ENCODE peak calls at places on chromosomes 6 and 20, in four cellular contexts. One of them, this sample, is unnamed.
A peak's percentile ranks its signal among the peaks of the same experiment; 100 is the strongest.

GRCh38 chr6:125804264-125804663 is 13.5 kb downstream of the NCOA7 start:
- DNase-seq in HL-60: no peak
- DNase-seq in GM12878: peak; percentile 61
- DNase-seq in HCT116: no peak
- DNase-seq in this sample: no peak

GRCh38 chr20:51579137-51579536 is 36.6 kb upstream of the NFATC2 start:
- DNase-seq in GM12878: no peak
- DNase-seq in HCT116: no peak
- DNase-seq in HL-60: no peak
- DNase-seq in this sample: no peak

GRCh38 chr6:8085053-8085511 is 17.3 kb downstream of the EEF1E1 start:
- DNase-seq in HL-60: peak; percentile 47
- DNase-seq in HCT116: peak; percentile 88
- DNase-seq in GM12878: no peak
- DNase-seq in this sample: peak; percentile 97

GRCh38 chr6:160057080-160057479 is 64.5 kb upstream of the SLC22A1 start:
- DNase-seq in HL-60: no peak
- DNase-seq in GM12878: no peak
- DNase-seq in HCT116: no peak
- DNase-seq in this sample: no peak

GRCh38 chr20:58603656-58604184 is 47.4 kb upstream of the STX16 start:
- DNase-seq in HL-60: no peak
- DNase-seq in GM12878: no peak
- DNase-seq in HCT116: no peak
- DNase-seq in this sample: no peak

GRCh38 chr20:61316351-61316750 is 64.3 kb downstream of the CDH4 start:
- DNase-seq in GM12878: no peak
- DNase-seq in HCT116: no peak
- DNase-seq in HL-60: no peak
- DNase-seq in this sample: no peak

GRCh38 chr6:127201321-127201720 is 65.3 kb upstream of the RNF146 start:
- DNase-seq in HL-60: no peak
- DNase-seq in HCT116: no peak
- DNase-seq in GM12878: no peak
- DNase-seq in this sample: no peak

GRCh38 chr6:113651120-113651519 is 206.0 kb upstream of the MARCKS start:
- DNase-seq in HCT116: no peak
- DNase-seq in HL-60: no peak
- DNase-seq in GM12878: no peak
- DNase-seq in this sample: no peak

GRCh38 chr6:44533221-44533820 is 145.8 kb downstream of the CDC5L start:
- DNase-seq in HL-60: no peak
- DNase-seq in HCT116: no peak
- DNase-seq in GM12878: no peak
- DNase-seq in this sample: no peak

GRCh38 chr6:100228437-100229424 is 234.7 kb upstream of the MCHR2 start:
- DNase-seq in GM12878: peak; percentile 37
- DNase-seq in HCT116: peak; percentile 69
- DNase-seq in HL-60: no peak
- DNase-seq in this sample: peak; percentile 54

GRCh38 chr6:33752139-33753015 is 5.7 kb upstream of the IP6K3 start:
- DNase-seq in HCT116: no peak
- DNase-seq in HL-60: no peak
- DNase-seq in GM12878: no peak
- DNase-seq in this sample: no peak

GRCh38 chr6:154361476-154361875 is 4.9 kb upstream of the IPCEF1 start:
- DNase-seq in GM12878: no peak
- DNase-seq in HCT116: no peak
- DNase-seq in HL-60: no peak
- DNase-seq in this sample: no peak

GRCh38 chr6:130602151-130602770 is 224.9 kb upstream of the SMLR1 start:
- DNase-seq in GM12878: no peak
- DNase-seq in HL-60: no peak
- DNase-seq in HCT116: peak; percentile 94
- DNase-seq in this sample: no peak

GRCh38 chr6:293185-294174 is 1.2 kb downstream of the DUSP22 start:
- DNase-seq in GM12878: no peak
- DNase-seq in HL-60: no peak
- DNase-seq in HCT116: no peak
- DNase-seq in this sample: no peak

GRCh38 chr6:34045698-34046097 is 100.2 kb downstream of the GRM4 start:
- DNase-seq in HL-60: no peak
- DNase-seq in HCT116: no peak
- DNase-seq in GM12878: no peak
- DNase-seq in this sample: no peak

GRCh38 chr6:7732219-7732618 is 6.3 kb downstream of the BMP6 start:
- DNase-seq in HCT116: no peak
- DNase-seq in GM12878: no peak
- DNase-seq in HL-60: no peak
- DNase-seq in this sample: no peak

GRCh38 chr6:52724041-52724405 is 39.3 kb downstream of the GSTA2 start:
- DNase-seq in GM12878: no peak
- DNase-seq in HL-60: no peak
- DNase-seq in HCT116: no peak
- DNase-seq in this sample: no peak

GRCh38 chr6:131807644-131808459 is at the start of gene ENPP1:
- DNase-seq in HL-60: no peak
- DNase-seq in HCT116: peak; percentile 21
- DNase-seq in GM12878: no peak
- DNase-seq in this sample: peak; percentile 71

GRCh38 chr6:16585805-16586204 is 175.5 kb downstream of the ATXN1 start:
- DNase-seq in GM12878: no peak
- DNase-seq in HL-60: peak; percentile 75
- DNase-seq in HCT116: no peak
- DNase-seq in this sample: no peak

GRCh38 chr20:59428006-59428405 is 127.6 kb downstream of the EDN3 start:
- DNase-seq in HL-60: no peak
- DNase-seq in GM12878: no peak
- DNase-seq in HCT116: no peak
- DNase-seq in this sample: no peak

GRCh38 chr6:43228951-43229802 is at the start of gene DNPH1:
- DNase-seq in HCT116: peak; percentile 48
- DNase-seq in GM12878: no peak
- DNase-seq in HL-60: peak; percentile 58
- DNase-seq in this sample: peak; percentile 59

GRCh38 chr20:9514461-9515210 is at the start of gene LAMP5:
- DNase-seq in HCT116: no peak
- DNase-seq in HL-60: no peak
- DNase-seq in GM12878: no peak
- DNase-seq in this sample: no peak

GRCh38 chr6:67112120-67112519 is 1405.1 kb upstream of the EYS start:
- DNase-seq in GM12878: no peak
- DNase-seq in HCT116: no peak
- DNase-seq in HL-60: no peak
- DNase-seq in this sample: no peak

GRCh38 chr6:12548526-12548925 is 168.0 kb upstream of the PHACTR1 start:
- DNase-seq in HL-60: no peak
- DNase-seq in HCT116: no peak
- DNase-seq in GM12878: no peak
- DNase-seq in this sample: no peak

GRCh38 chr6:42996513-42996912 is 12.1 kb downstream of the PPP2R5D start:
- DNase-seq in HCT116: no peak
- DNase-seq in HL-60: no peak
- DNase-seq in GM12878: no peak
- DNase-seq in this sample: no peak

GRCh38 chr6:104653786-104654185 is 205.9 kb downstream of the HACE1 start:
- DNase-seq in HL-60: no peak
- DNase-seq in GM12878: no peak
- DNase-seq in HCT116: no peak
- DNase-seq in this sample: no peak

GRCh38 chr6:15430947-15431405 is 185.1 kb downstream of the JARID2 start:
- DNase-seq in GM12878: no peak
- DNase-seq in HCT116: no peak
- DNase-seq in HL-60: no peak
- DNase-seq in this sample: peak; percentile 83

GRCh38 chr6:170404036-170404435 is 97.5 kb downstream of the FAM120B start:
- DNase-seq in HL-60: no peak
- DNase-seq in HCT116: no peak
- DNase-seq in GM12878: no peak
- DNase-seq in this sample: no peak

GRCh38 chr20:37267684-37268313 is 6.2 kb upstream of the GHRH start:
- DNase-seq in GM12878: no peak
- DNase-seq in HCT116: no peak
- DNase-seq in HL-60: no peak
- DNase-seq in this sample: no peak

GRCh38 chr6:24072038-24072746 is 53.8 kb upstream of the NRSN1 start:
- DNase-seq in HCT116: no peak
- DNase-seq in GM12878: no peak
- DNase-seq in HL-60: no peak
- DNase-seq in this sample: no peak

GRCh38 chr6:119495230-119495683 is 145.7 kb upstream of the MAN1A1 start:
- DNase-seq in HL-60: no peak
- DNase-seq in HCT116: no peak
- DNase-seq in GM12878: no peak
- DNase-seq in this sample: peak; percentile 2

GRCh38 chr20:15945301-15945700 is 627.9 kb downstream of the KIF16B start:
- DNase-seq in GM12878: no peak
- DNase-seq in HL-60: no peak
- DNase-seq in HCT116: no peak
- DNase-seq in this sample: no peak

GRCh38 chr6:125787791-125788190 is 3.0 kb upstream of the NCOA7 start:
- DNase-seq in GM12878: no peak
- DNase-seq in HCT116: no peak
- DNase-seq in HL-60: no peak
- DNase-seq in this sample: no peak

GRCh38 chr20:24462461-24463010 is 6.9 kb upstream of the SYNDIG1 start:
- DNase-seq in GM12878: no peak
- DNase-seq in HCT116: no peak
- DNase-seq in HL-60: no peak
- DNase-seq in this sample: no peak

GRCh38 chr6:124963416-124964083 is 1.3 kb downstream of the RNF217 start:
- DNase-seq in HCT116: no peak
- DNase-seq in GM12878: no peak
- DNase-seq in HL-60: no peak
- DNase-seq in this sample: no peak

GRCh38 chr6:1162367-1163275 is 149.3 kb upstream of the FOXQ1 start:
- DNase-seq in GM12878: no peak
- DNase-seq in HCT116: no peak
- DNase-seq in HL-60: no peak
- DNase-seq in this sample: no peak

GRCh38 chr6:67535946-67536345 is 1099.1 kb upstream of the ADGRB3 start:
- DNase-seq in HCT116: no peak
- DNase-seq in GM12878: no peak
- DNase-seq in HL-60: no peak
- DNase-seq in this sample: no peak

GRCh38 chr6:166662690-166663089 is 35.6 kb upstream of the RPS6KA2 start:
- DNase-seq in HCT116: no peak
- DNase-seq in GM12878: no peak
- DNase-seq in HL-60: no peak
- DNase-seq in this sample: no peak
- TF ChIP-seq POLR2AphosphoS5 in HCT116: no peak
- TF ChIP-seq POLR2AphosphoS5 in GM12878: no peak
- TF ChIP-seq POLR2AphosphoS5 in HL-60: no peak
- TF ChIP-seq POLR2AphosphoS5 in this sample: no peak

GRCh38 chr6:13733178-13733851 is 21.7 kb upstream of the RANBP9 start:
- DNase-seq in HL-60: no peak
- DNase-seq in HCT116: no peak
- DNase-seq in GM12878: no peak
- DNase-seq in this sample: peak; percentile 46
- TF ChIP-seq POLR2AphosphoS5 in HL-60: no peak
- TF ChIP-seq POLR2AphosphoS5 in HCT116: no peak
- TF ChIP-seq POLR2AphosphoS5 in GM12878: no peak
- TF ChIP-seq POLR2AphosphoS5 in this sample: no peak

DNA sequence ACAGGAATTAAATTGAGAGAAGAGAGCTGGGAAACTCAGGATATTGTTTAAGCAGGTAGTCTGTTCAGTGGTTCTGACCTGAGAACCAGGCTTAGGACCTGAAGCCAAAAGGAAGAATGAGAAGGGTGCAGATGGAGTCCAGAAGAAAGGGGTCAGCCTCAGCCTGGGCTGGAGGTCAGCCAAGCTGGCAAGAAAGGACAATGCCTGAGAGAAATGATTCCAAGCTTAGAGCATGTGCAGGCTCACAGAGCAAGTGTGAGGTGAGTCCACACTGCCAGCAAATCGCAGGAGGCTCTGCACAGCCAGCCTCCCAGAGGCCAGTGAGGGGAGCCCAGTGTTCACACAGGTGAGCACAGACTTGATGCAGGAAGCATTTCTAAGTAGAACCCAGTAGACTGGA is 47.3 kb downstream of the DAAM2 start:
- DNase-seq in GM12878: no peak
- DNase-seq in HL-60: no peak
- DNase-seq in HCT116: no peak
- DNase-seq in this sample: no peak
- TF ChIP-seq POLR2AphosphoS5 in GM12878: no peak
- TF ChIP-seq POLR2AphosphoS5 in HL-60: no peak
- TF ChIP-seq POLR2AphosphoS5 in HCT116: no peak
- TF ChIP-seq POLR2AphosphoS5 in this sample: no peak

GRCh38 chr6:69232506-69233194 is 564.2 kb downstream of the LMBRD1 start:
- DNase-seq in GM12878: no peak
- DNase-seq in HL-60: peak; percentile 17
- DNase-seq in HCT116: no peak
- DNase-seq in this sample: peak; percentile 15
- TF ChIP-seq POLR2AphosphoS5 in GM12878: no peak
- TF ChIP-seq POLR2AphosphoS5 in HL-60: no peak
- TF ChIP-seq POLR2AphosphoS5 in HCT116: no peak
- TF ChIP-seq POLR2AphosphoS5 in this sample: no peak

GRCh38 chr6:138500045-138500665 is 861 bp upstream of the NHSL1 start:
- DNase-seq in GM12878: no peak
- DNase-seq in HL-60: no peak
- DNase-seq in HCT116: no peak
- DNase-seq in this sample: peak; percentile 63
- TF ChIP-seq POLR2AphosphoS5 in GM12878: no peak
- TF ChIP-seq POLR2AphosphoS5 in HL-60: no peak
- TF ChIP-seq POLR2AphosphoS5 in HCT116: no peak
- TF ChIP-seq POLR2AphosphoS5 in this sample: peak; percentile 93

DNA sequence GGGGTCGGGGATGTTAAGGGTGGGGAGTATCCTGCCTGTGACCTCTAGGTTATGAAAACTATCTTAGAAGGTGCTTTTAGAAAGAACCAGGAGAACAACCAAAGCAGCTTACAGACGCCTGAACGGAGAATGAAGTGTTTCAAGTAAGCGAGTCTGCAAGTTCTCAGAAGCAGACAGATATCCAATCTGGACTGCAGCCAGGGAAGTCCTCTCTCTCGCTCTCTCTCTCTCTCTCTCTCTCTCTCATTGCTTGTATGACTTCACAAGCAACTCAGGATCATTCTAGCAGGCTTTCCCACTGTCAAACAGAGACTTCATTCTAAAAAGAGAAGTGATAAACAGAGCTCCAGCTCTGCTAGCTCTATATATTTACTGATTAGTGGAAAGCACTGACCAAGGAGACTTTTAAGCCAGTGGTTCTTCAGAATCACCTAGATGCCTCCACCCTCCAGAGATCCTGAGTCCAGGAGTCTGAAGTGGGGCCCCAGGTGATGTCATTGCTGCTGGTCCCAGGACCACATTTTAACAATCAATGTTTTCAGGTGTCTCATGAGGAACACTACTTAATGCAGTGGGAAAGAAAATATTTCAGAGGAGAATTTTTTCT is 6.0 kb downstream of the TCF21 start:
- DNase-seq in HCT116: no peak
- DNase-seq in HL-60: no peak
- DNase-seq in GM12878: no peak
- DNase-seq in this sample: no peak
- TF ChIP-seq POLR2AphosphoS5 in HCT116: no peak
- TF ChIP-seq POLR2AphosphoS5 in HL-60: no peak
- TF ChIP-seq POLR2AphosphoS5 in GM12878: no peak
- TF ChIP-seq POLR2AphosphoS5 in this sample: no peak